ENCODE peak calls at places on chromosomes 6 and 20, in four cellular contexts. One of them, this sample, is unnamed.

GRCh38 chr20:53581444-53582311 is 12.0 kb downstream of the ZNF217 start:
- DNase-seq in SK-N-SH: no peak
- DNase-seq in omental fat pad: no peak
- DNase-seq in cardiac fibroblast: no peak
- DNase-seq in this sample: no peak

GRCh38 chr6:88184921-88185320 is 18.8 kb upstream of the CNR1 start:
- DNase-seq in SK-N-SH: no peak
- DNase-seq in omental fat pad: no peak
- DNase-seq in cardiac fibroblast: no peak
- DNase-seq in this sample: no peak

GRCh38 chr20:37344506-37345338 is 1.2 kb upstream of the SRC start:
- DNase-seq in SK-N-SH: peak
- DNase-seq in omental fat pad: no peak
- DNase-seq in cardiac fibroblast: no peak
- DNase-seq in this sample: no peak

GRCh38 chr6:12339808-12340487 is 49.8 kb downstream of the EDN1 start:
- DNase-seq in SK-N-SH: no peak
- DNase-seq in omental fat pad: no peak
- DNase-seq in cardiac fibroblast: no peak
- DNase-seq in this sample: no peak

GRCh38 chr20:46914789-46915359 is 20.2 kb downstream of the EYA2 start:
- DNase-seq in SK-N-SH: no peak
- DNase-seq in omental fat pad: no peak
- DNase-seq in cardiac fibroblast: no peak
- DNase-seq in this sample: no peak

GRCh38 chr6:154960299-154960796 is 34.8 kb upstream of the TIAM2 start:
- DNase-seq in SK-N-SH: no peak
- DNase-seq in omental fat pad: no peak
- DNase-seq in cardiac fibroblast: no peak
- DNase-seq in this sample: no peak

GRCh38 chr6:128491041-128491642 is 29.3 kb downstream of the PTPRK start:
- DNase-seq in SK-N-SH: no peak
- DNase-seq in omental fat pad: no peak
- DNase-seq in cardiac fibroblast: peak
- DNase-seq in this sample: no peak

GRCh38 chr6:3226422-3227362 is 761 bp downstream of the TUBB2B start:
- DNase-seq in SK-N-SH: peak
- DNase-seq in omental fat pad: no peak
- DNase-seq in cardiac fibroblast: peak
- DNase-seq in this sample: peak

GRCh38 chr6:71444222-71444621 is 155.6 kb downstream of the OGFRL1 start:
- DNase-seq in SK-N-SH: no peak
- DNase-seq in omental fat pad: no peak
- DNase-seq in cardiac fibroblast: peak
- DNase-seq in this sample: no peak

GRCh38 chr20:60589624-60590023 is 631.4 kb downstream of the CDH26 start:
- DNase-seq in SK-N-SH: no peak
- DNase-seq in omental fat pad: no peak
- DNase-seq in cardiac fibroblast: no peak
- DNase-seq in this sample: no peak

GRCh38 chr6:48933136-48933535 is 529.9 kb downstream of the MMUT start:
- DNase-seq in SK-N-SH: no peak
- DNase-seq in omental fat pad: no peak
- DNase-seq in cardiac fibroblast: no peak
- DNase-seq in this sample: no peak

DNA sequence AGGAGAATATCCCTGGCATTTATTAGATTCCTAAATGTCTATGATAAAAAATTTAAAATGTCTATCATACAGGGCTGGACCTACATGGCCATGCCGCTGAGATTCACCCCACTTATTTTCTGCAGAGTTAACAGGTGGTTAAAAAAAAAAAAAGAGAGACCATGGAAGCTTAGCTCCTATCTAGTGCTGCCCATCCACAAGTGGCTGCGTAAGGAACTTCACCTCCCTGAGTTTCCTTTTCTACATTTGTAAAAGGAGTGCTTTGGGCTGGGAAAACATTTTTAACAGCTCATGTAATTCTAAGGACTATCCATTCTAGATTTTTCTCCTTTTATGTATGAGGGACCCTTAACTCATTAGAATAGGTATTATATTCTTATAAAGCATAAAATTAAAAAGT is 534.1 kb downstream of the MMUT start:
- DNase-seq in SK-N-SH: no peak
- DNase-seq in omental fat pad: no peak
- DNase-seq in cardiac fibroblast: no peak
- DNase-seq in this sample: no peak
- TF ChIP-seq CTCF in SK-N-SH: no peak
- TF ChIP-seq CTCF in omental fat pad: no peak
- TF ChIP-seq CTCF in cardiac fibroblast: peak
- TF ChIP-seq CTCF in this sample: no peak

GRCh38 chr6:120405947-120406346 is 928.3 kb downstream of the TBC1D32 start:
- DNase-seq in SK-N-SH: no peak
- DNase-seq in omental fat pad: no peak
- DNase-seq in cardiac fibroblast: no peak
- DNase-seq in this sample: no peak
- TF ChIP-seq CTCF in SK-N-SH: peak
- TF ChIP-seq CTCF in omental fat pad: no peak
- TF ChIP-seq CTCF in cardiac fibroblast: no peak
- TF ChIP-seq CTCF in this sample: peak

GRCh38 chr6:75934643-75935472 is 137.6 kb downstream of the IMPG1 start:
- DNase-seq in SK-N-SH: peak
- DNase-seq in omental fat pad: no peak
- DNase-seq in cardiac fibroblast: peak
- DNase-seq in this sample: peak

GRCh38 chr6:75930954-75931689 is 141.3 kb downstream of the IMPG1 start:
- DNase-seq in SK-N-SH: no peak
- DNase-seq in omental fat pad: no peak
- DNase-seq in cardiac fibroblast: no peak
- DNase-seq in this sample: no peak

GRCh38 chr6:75935473-75935793 is 137.0 kb downstream of the IMPG1 start:
- DNase-seq in SK-N-SH: no peak
- DNase-seq in omental fat pad: no peak
- DNase-seq in cardiac fibroblast: no peak
- DNase-seq in this sample: no peak

GRCh38 chr6:75933387-75933975 is 139.0 kb downstream of the IMPG1 start:
- DNase-seq in SK-N-SH: no peak
- DNase-seq in omental fat pad: no peak
- DNase-seq in cardiac fibroblast: no peak
- DNase-seq in this sample: no peak

GRCh38 chr6:75932067-75932466 is 140.4 kb downstream of the IMPG1 start:
- DNase-seq in SK-N-SH: peak
- DNase-seq in omental fat pad: no peak
- DNase-seq in cardiac fibroblast: peak
- DNase-seq in this sample: no peak
- TF ChIP-seq CTCF in SK-N-SH: peak
- TF ChIP-seq CTCF in omental fat pad: no peak
- TF ChIP-seq CTCF in cardiac fibroblast: peak
- TF ChIP-seq CTCF in this sample: peak

GRCh38 chr6:64013061-64013410 is 377.4 kb downstream of the PHF3 start:
- DNase-seq in SK-N-SH: peak
- DNase-seq in omental fat pad: no peak
- DNase-seq in cardiac fibroblast: peak
- DNase-seq in this sample: no peak

GRCh38 chr6:64010646-64011045 is 375.0 kb downstream of the PHF3 start:
- DNase-seq in SK-N-SH: no peak
- DNase-seq in omental fat pad: no peak
- DNase-seq in cardiac fibroblast: no peak
- DNase-seq in this sample: no peak

GRCh38 chr6:64012351-64013060 is 376.9 kb downstream of the PHF3 start:
- DNase-seq in SK-N-SH: peak
- DNase-seq in omental fat pad: no peak
- DNase-seq in cardiac fibroblast: peak
- DNase-seq in this sample: no peak

GRCh38 chr6:64010010-64010409 is 374.4 kb downstream of the PHF3 start:
- DNase-seq in SK-N-SH: no peak
- DNase-seq in omental fat pad: no peak
- DNase-seq in cardiac fibroblast: no peak
- DNase-seq in this sample: no peak

GRCh38 chr6:64014581-64014980 is 379.0 kb downstream of the PHF3 start:
- DNase-seq in SK-N-SH: no peak
- DNase-seq in omental fat pad: no peak
- DNase-seq in cardiac fibroblast: no peak
- DNase-seq in this sample: no peak
- TF ChIP-seq CTCF in SK-N-SH: no peak
- TF ChIP-seq CTCF in omental fat pad: no peak
- TF ChIP-seq CTCF in cardiac fibroblast: no peak
- TF ChIP-seq CTCF in this sample: no peak

GRCh38 chr6:13539572-13539971 is 34.8 kb upstream of the SIRT5 start:
- DNase-seq in SK-N-SH: no peak
- DNase-seq in omental fat pad: no peak
- DNase-seq in cardiac fibroblast: no peak
- DNase-seq in this sample: no peak
- TF ChIP-seq CTCF in SK-N-SH: no peak
- TF ChIP-seq CTCF in omental fat pad: no peak
- TF ChIP-seq CTCF in cardiac fibroblast: no peak
- TF ChIP-seq CTCF in this sample: no peak

GRCh38 chr6:44645276-44645675 is 257.8 kb downstream of the CDC5L start:
- DNase-seq in SK-N-SH: no peak
- DNase-seq in omental fat pad: no peak
- DNase-seq in cardiac fibroblast: peak
- DNase-seq in this sample: no peak
- TF ChIP-seq CTCF in SK-N-SH: no peak
- TF ChIP-seq CTCF in omental fat pad: no peak
- TF ChIP-seq CTCF in cardiac fibroblast: no peak
- TF ChIP-seq CTCF in this sample: no peak

GRCh38 chr6:36610576-36611336 is 16.6 kb downstream of the SRSF3 start:
- DNase-seq in SK-N-SH: no peak
- DNase-seq in omental fat pad: no peak
- DNase-seq in cardiac fibroblast: no peak
- DNase-seq in this sample: no peak

GRCh38 chr6:36610041-36610440 is 15.9 kb downstream of the SRSF3 start:
- DNase-seq in SK-N-SH: no peak
- DNase-seq in omental fat pad: no peak
- DNase-seq in cardiac fibroblast: no peak
- DNase-seq in this sample: no peak

GRCh38 chr6:36609582-36609981 is 15.4 kb downstream of the SRSF3 start:
- DNase-seq in SK-N-SH: no peak
- DNase-seq in omental fat pad: no peak
- DNase-seq in cardiac fibroblast: no peak
- DNase-seq in this sample: no peak

GRCh38 chr6:36613200-36613995 is 19.2 kb downstream of the SRSF3 start:
- DNase-seq in SK-N-SH: no peak
- DNase-seq in omental fat pad: no peak
- DNase-seq in cardiac fibroblast: no peak
- DNase-seq in this sample: no peak

DNA sequence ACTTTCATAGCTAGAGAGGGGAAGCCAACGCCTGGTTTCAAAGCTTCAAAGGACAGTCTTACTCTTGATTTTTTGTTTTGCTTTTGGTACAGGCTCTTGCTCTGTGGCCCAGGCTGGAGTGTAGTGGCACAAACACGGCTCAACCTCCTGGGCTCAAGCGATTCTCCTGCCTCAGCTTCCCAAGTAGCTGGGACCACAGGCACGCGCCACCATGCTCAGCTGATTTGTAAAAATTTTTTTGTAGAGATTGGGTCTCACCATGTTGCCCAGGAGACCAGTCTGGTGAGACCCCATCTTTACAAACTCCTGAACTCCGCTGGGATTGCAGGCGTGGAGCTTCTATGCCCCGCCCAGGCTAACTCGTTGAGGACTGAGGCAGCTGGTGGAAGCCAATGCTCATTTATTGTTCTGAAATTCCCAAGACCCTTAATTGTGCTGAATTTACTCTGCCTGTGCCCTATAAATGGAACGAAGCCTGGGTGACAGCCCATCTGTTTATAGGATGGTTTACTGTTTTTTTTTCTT is 18.0 kb downstream of the SRSF3 start:
- DNase-seq in SK-N-SH: no peak
- DNase-seq in omental fat pad: no peak
- DNase-seq in cardiac fibroblast: no peak
- DNase-seq in this sample: no peak
- TF ChIP-seq CTCF in SK-N-SH: no peak
- TF ChIP-seq CTCF in omental fat pad: no peak
- TF ChIP-seq CTCF in cardiac fibroblast: no peak
- TF ChIP-seq CTCF in this sample: no peak

This sample was measured in D721Med.